ENCODE peak calls at places on chromosomes 2 and 18, in six cellular contexts. D is effector memory CD8-positive, alpha-beta T cell; W is ureter; J is tibial artery; V is neural progenitor cell; U is GF-D8. Q is an unnamed sample.

GRCh38 chr2:23669413-23670244 is 257.3 kb downstream of the ATAD2B start:
- DNase-seq in D (no peak), W (peak), J (peak), V (no peak), U (no peak), Q (no peak)

GRCh38 chr2:164275659-164276058 is 345.6 kb downstream of the GRB14 start:
- DNase-seq in D (no peak), W (no peak), J (no peak), V (no peak), U (no peak), Q (no peak)

GRCh38 chr2:44778671-44779476 is 162.6 kb upstream of the SIX3 start:
- DNase-seq in D (no peak), W (no peak), J (no peak), V (peak), U (peak), Q (no peak)

GRCh38 chr2:111975053-111975552 is 76.7 kb downstream of the MERTK start:
- DNase-seq in D (no peak), W (peak), J (peak), V (no peak), U (no peak), Q (no peak)

GRCh38 chr2:219887870-219888269 is 260.4 kb downstream of the SLC4A3 start:
- DNase-seq in D (no peak), W (no peak), J (no peak), V (no peak), U (no peak), Q (no peak)

GRCh38 chr2:120134263-120134662 is 88.9 kb downstream of the TMEM185B start:
- DNase-seq in D (no peak), W (no peak), J (no peak), V (no peak), U (no peak), Q (no peak)

GRCh38 chr2:201513271-201513670 is 61.7 kb downstream of the STRADB start:
- DNase-seq in D (no peak), W (no peak), J (no peak), V (no peak), U (no peak), Q (no peak)

GRCh38 chr2:48870503-48870902 is 115.0 kb upstream of the LHCGR start:
- DNase-seq in D (no peak), W (no peak), J (no peak), V (no peak), U (no peak), Q (peak)

GRCh38 chr2:108980076-108980475 is 8.9 kb downstream of the EDAR start:
- DNase-seq in D (no peak), W (no peak), J (no peak), V (no peak), U (no peak), Q (no peak)

GRCh38 chr2:222548997-222549396 is 106.9 kb downstream of the FARSB start:
- DNase-seq in D (no peak), W (no peak), J (no peak), V (peak), U (no peak), Q (no peak)

GRCh38 chr2:107324166-107324565 is 438.2 kb upstream of the ST6GAL2 start:
- DNase-seq in D (no peak), W (no peak), J (no peak), V (no peak), U (no peak), Q (peak)

GRCh38 chr2:221529943-221530652 is 42.0 kb downstream of the EPHA4 start:
- DNase-seq in D (no peak), W (no peak), J (no peak), V (no peak), U (no peak), Q (no peak)

GRCh38 chr2:215429424-215429823 is 6.4 kb downstream of the FN1 start:
- DNase-seq in D (no peak), W (no peak), J (no peak), V (no peak), U (no peak), Q (no peak)

GRCh38 chr18:68840554-68841263 is 42.8 kb downstream of the CCDC102B start:
- DNase-seq in D (no peak), W (no peak), J (peak), V (peak), U (no peak), Q (no peak)

GRCh38 chr18:59560556-59560955 is 136.7 kb downstream of the CCBE1 start:
- DNase-seq in D (no peak), W (no peak), J (no peak), V (no peak), U (no peak), Q (no peak)

GRCh38 chr2:95261602-95262001 is 12.6 kb upstream of the PROM2 start:
- DNase-seq in D (no peak), W (no peak), J (no peak), V (no peak), U (no peak), Q (no peak)

GRCh38 chr2:44918095-44918775 is 23.3 kb upstream of the SIX3 start:
- DNase-seq in D (no peak), W (no peak), J (no peak), V (no peak), U (no peak), Q (no peak)

GRCh38 chr2:84077504-84077903 is 381.6 kb downstream of the SUCLG1 start:
- DNase-seq in D (no peak), W (no peak), J (no peak), V (peak), U (no peak), Q (peak)

GRCh38 chr2:18209934-18210639 is 331.6 kb downstream of the KCNS3 start:
- DNase-seq in D (no peak), W (no peak), J (no peak), V (no peak), U (no peak), Q (peak)

GRCh38 chr2:71609958-71610357 is 156.6 kb downstream of the DYSF start:
- DNase-seq in D (no peak), W (peak), J (no peak), V (no peak), U (no peak), Q (peak)

Q was measured in NCI-H82.